ENCODE peak calls at places on chromosomes 6 and 20, in four cellular contexts. C is substantia nigra; O is stimulated activated CD4-positive, alpha-beta T cell treated with anti-CD3 and anti-CD28 coated beads, Interleukin-15, amount 100 ng/mL, for 24 hours; H is activated naive CD8-positive, alpha-beta T cell treated with anti-CD3 and anti-CD28 coated beads for 36 hours. F is an unnamed sample.

GRCh38 chr6:118660218-118660569 is 8.8 kb upstream of the CEP85L start:
- DNase-seq in O (peak; percentile 70), H (peak; percentile 65), C (no peak), F (peak; percentile 89)

GRCh38 chr6:87968435-87969278 is 79.0 kb upstream of the SPACA1 start:
- DNase-seq in O (peak; percentile 19), H (peak; percentile 3), C (no peak), F (peak; percentile 2)

GRCh38 chr20:18739785-18740184 is 73.8 kb upstream of the SCP2D1 start:
- DNase-seq in C (no peak), H (no peak), O (no peak), F (no peak)

GRCh38 chr20:11158146-11158545 is 484.3 kb upstream of the JAG1 start:
- DNase-seq in C (no peak), H (no peak), O (no peak), F (no peak)

GRCh38 chr20:3514012-3514642 is 43.3 kb downstream of the ATRN start:
- DNase-seq in C (no peak), H (no peak), O (no peak), F (no peak)

GRCh38 chr6:116268589-116269293 is 11.0 kb downstream of the TSPYL1 start:
- DNase-seq in C (no peak), O (no peak), H (no peak), F (peak; percentile 82)

GRCh38 chr6:53770690-53771320 is 24.0 kb upstream of the LRRC1 start:
- DNase-seq in C (no peak), H (no peak), O (no peak), F (no peak)

GRCh38 chr6:116244284-116244683 is 9.6 kb downstream of the TSPYL4 start:
- DNase-seq in O (no peak), H (no peak), C (no peak), F (no peak)

GRCh38 chr6:38058022-38058421 is 238.5 kb downstream of the ZFAND3 start:
- DNase-seq in H (peak; percentile 68), C (no peak), O (peak; percentile 78), F (no peak)

GRCh38 chr6:167148997-167149396 is 8.8 kb downstream of the GPR31 start:
- DNase-seq in O (no peak), C (no peak), H (no peak), F (no peak)

GRCh38 chr20:19712737-19713260 is 45.3 kb upstream of the RIN2 start:
- DNase-seq in C (no peak), H (no peak), O (no peak), F (no peak)

GRCh38 chr6:52155791-52156576 is 30.2 kb upstream of the IL17A start:
- DNase-seq in C (no peak), O (no peak), H (peak; percentile 4), F (no peak)

GRCh38 chr6:91822581-91822980 is 1235.7 kb upstream of the MAP3K7 start:
- DNase-seq in O (no peak), C (no peak), H (no peak), F (no peak)

GRCh38 chr20:47318027-47318595 is 38.4 kb downstream of the ZMYND8 start:
- DNase-seq in C (no peak), H (no peak), O (no peak), F (no peak)

GRCh38 chr6:31096215-31096614 is 16.2 kb downstream of the C6orf15 start:
- DNase-seq in C (no peak), O (no peak), H (no peak), F (no peak)

GRCh38 chr6:68891419-68891818 is 256.3 kb downstream of the ADGRB3 start:
- DNase-seq in O (no peak), C (no peak), H (no peak), F (no peak)

GRCh38 chr20:1363522-1363921 is 29.3 kb downstream of the FKBP1A start:
- DNase-seq in H (no peak), C (no peak), O (no peak), F (no peak)

GRCh38 chr20:59047938-59048680 is 5.5 kb upstream of the PRELID3B start:
- DNase-seq in H (no peak), O (peak; percentile 37), C (no peak), F (no peak)

GRCh38 chr6:33392168-33392947 is 735 bp downstream of the KIFC1 start:
- DNase-seq in O (no peak), H (no peak), C (no peak), F (peak; percentile 67)

GRCh38 chr6:142300758-142301251 is 1.0 kb upstream of the ADGRG6 start:
- DNase-seq in H (no peak), C (no peak), O (no peak), F (no peak)

GRCh38 chr20:325889-326644 is 715 bp downstream of the SOX12 start:
- DNase-seq in O (peak; percentile 60), H (peak; percentile 67), C (peak; percentile 50), F (peak; percentile 73)

GRCh38 chr6:2876210-2877056 is 26.7 kb downstream of the SERPINB9 start:
- DNase-seq in H (no peak), O (no peak), C (no peak), F (peak; percentile 31)

F was measured in erythroblast.